ENCODE peak calls at places on chromosomes 6 and 20, in four cellular contexts. One of them, this sample, is unnamed.

GRCh38 chr6:146974346-146974745 is 229.9 kb upstream of the STXBP5 start:
- DNase-seq in BE2C: no peak
- DNase-seq in GM12865: no peak
- DNase-seq in suprapubic skin: no peak
- DNase-seq in this sample: peak

GRCh38 chr6:170130201-170130621 is 160.7 kb downstream of the DLL1 start:
- DNase-seq in GM12865: no peak
- DNase-seq in suprapubic skin: no peak
- DNase-seq in BE2C: no peak
- DNase-seq in this sample: no peak

GRCh38 chr20:46129955-46130481 is 11.9 kb downstream of the CD40 start:
- DNase-seq in BE2C: no peak
- DNase-seq in GM12865: peak
- DNase-seq in suprapubic skin: no peak
- DNase-seq in this sample: no peak

GRCh38 chr20:53940883-53941546 is 129.4 kb downstream of the BCAS1 start:
- DNase-seq in GM12865: peak
- DNase-seq in BE2C: peak
- DNase-seq in suprapubic skin: no peak
- DNase-seq in this sample: no peak

GRCh38 chr6:140105857-140106256 is 731.4 kb upstream of the CITED2 start:
- DNase-seq in suprapubic skin: no peak
- DNase-seq in GM12865: peak
- DNase-seq in BE2C: peak
- DNase-seq in this sample: no peak

GRCh38 chr6:84422380-84422968 is 195.0 kb upstream of the CEP162 start:
- DNase-seq in GM12865: peak
- DNase-seq in BE2C: peak
- DNase-seq in suprapubic skin: no peak
- DNase-seq in this sample: peak

GRCh38 chr6:167426620-167427019 is 101.7 kb downstream of the TTLL2 start:
- DNase-seq in GM12865: no peak
- DNase-seq in suprapubic skin: no peak
- DNase-seq in BE2C: no peak
- DNase-seq in this sample: peak

GRCh38 chr6:10082385-10082784 is 332.5 kb downstream of the TFAP2A start:
- DNase-seq in suprapubic skin: no peak
- DNase-seq in BE2C: no peak
- DNase-seq in GM12865: no peak
- DNase-seq in this sample: no peak

GRCh38 chr6:90484903-90485302 is 102.0 kb downstream of the MAP3K7 start:
- DNase-seq in BE2C: no peak
- DNase-seq in GM12865: no peak
- DNase-seq in suprapubic skin: no peak
- DNase-seq in this sample: no peak

DNA sequence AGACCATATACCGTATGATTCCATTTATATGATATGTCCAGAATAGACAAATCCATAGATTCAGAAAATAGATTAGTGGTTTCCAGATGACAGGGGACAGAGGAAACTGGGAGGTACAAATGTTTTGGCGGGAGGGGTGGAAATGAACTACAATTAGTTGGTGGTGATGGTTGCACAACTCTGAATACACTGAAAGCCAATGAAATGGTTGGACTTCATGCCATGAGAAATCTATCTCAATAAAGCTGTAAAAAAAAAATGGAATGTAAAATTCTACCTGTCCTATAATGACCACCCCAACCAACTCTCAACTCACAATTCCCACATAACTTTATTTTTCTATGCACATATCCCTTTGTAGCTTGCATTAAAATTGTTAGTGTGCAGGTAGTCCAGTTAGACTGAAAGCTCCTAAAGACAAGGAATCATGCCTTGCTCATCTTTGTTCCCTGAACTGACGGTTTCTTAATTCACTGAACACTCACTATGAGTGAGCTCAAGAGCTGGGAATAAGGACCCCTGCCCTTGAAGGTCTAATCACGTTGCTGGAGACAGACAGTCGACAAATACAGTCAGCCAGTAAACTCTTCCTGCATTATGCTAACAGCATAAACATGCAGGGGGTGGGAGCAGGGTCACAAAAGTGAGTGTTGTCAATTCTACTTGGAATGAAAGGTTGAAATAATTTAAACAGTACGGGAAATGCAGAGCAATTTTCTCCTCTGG is 1.4 kb downstream of the DCDC2 start:
- DNase-seq in GM12865: no peak
- DNase-seq in BE2C: no peak
- DNase-seq in suprapubic skin: no peak
- DNase-seq in this sample: no peak
- H3K4me3 ChIP-seq in GM12865: no peak
- H3K4me3 ChIP-seq in BE2C: no peak
- H3K4me3 ChIP-seq in suprapubic skin: no peak
- H3K4me3 ChIP-seq in this sample: no peak

DNA sequence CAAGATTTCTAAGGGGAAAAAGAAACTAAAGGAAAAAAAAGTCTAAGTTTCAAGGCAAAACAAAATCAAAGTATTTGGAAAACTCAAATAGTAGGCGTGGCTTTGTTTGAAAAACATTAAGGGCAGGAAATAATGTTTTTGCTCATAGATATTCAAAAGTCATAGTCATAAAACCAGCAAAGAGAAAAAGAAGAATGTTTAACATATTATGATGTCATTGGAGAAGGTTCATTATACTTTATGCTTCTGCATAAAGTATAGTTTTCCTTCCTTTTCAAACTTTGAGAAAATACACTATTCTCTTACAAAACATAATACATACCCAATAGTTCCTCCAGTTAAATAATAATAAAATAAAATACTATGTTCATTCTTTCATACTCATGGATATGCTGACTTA is 13.7 kb downstream of the USP49 start:
- DNase-seq in BE2C: no peak
- DNase-seq in suprapubic skin: no peak
- DNase-seq in GM12865: no peak
- DNase-seq in this sample: no peak
- H3K4me3 ChIP-seq in BE2C: no peak
- H3K4me3 ChIP-seq in suprapubic skin: no peak
- H3K4me3 ChIP-seq in GM12865: no peak
- H3K4me3 ChIP-seq in this sample: no peak

DNA sequence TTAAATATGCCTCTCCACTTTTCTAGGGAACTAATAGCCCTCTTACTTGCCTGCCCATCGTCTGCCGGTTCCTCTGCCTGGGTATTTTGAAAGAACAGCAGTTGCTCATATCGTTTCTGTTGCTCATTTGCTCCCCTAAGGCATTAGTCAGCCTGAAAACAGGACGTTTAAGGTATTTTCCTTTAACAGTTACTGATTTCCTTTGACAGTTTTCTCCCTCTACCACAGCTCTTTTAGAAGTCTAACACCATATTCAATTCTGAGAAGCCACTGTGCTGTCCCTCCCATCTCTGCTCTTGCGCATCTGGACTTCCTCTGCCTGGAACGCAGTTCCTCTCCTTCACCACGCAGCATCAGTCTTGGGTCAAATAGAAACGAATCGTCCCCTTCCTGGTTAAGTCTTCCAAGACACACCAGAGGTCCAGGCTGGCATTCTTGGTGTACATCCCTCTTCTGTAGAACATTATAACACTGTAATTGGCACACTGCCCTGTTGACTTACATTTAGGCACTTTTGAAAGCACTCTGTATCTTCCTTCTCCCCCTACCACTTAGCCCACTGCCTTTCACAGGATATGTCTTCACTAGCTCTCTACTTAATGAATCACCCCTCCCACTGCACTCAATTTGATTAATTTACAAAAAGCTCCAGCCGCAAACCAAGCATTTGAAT is 141.0 kb upstream of the CARMIL1 start:
- DNase-seq in BE2C: no peak
- DNase-seq in suprapubic skin: no peak
- DNase-seq in GM12865: peak
- DNase-seq in this sample: no peak
- H3K4me3 ChIP-seq in BE2C: peak
- H3K4me3 ChIP-seq in suprapubic skin: peak
- H3K4me3 ChIP-seq in GM12865: peak
- H3K4me3 ChIP-seq in this sample: peak

GRCh38 chr20:48923149-48923718 is 1.7 kb downstream of the ARFGEF2 start:
- DNase-seq in GM12865: no peak
- DNase-seq in suprapubic skin: no peak
- DNase-seq in BE2C: no peak
- DNase-seq in this sample: no peak
- H3K4me3 ChIP-seq in GM12865: peak
- H3K4me3 ChIP-seq in suprapubic skin: peak
- H3K4me3 ChIP-seq in BE2C: peak
- H3K4me3 ChIP-seq in this sample: peak

This sample was measured in LNCaP clone FGC.